ENCODE peak calls at places on chromosomes 2 and 18, in ten cellular contexts. One of them, this sample, is unnamed.

GRCh38 chr18:32769242-32770180 is 3.3 kb downstream of the KLHL14 start:
- DNase-seq in B cell: peak; percentile 56
- DNase-seq in T-helper 17 cell: no peak
- DNase-seq in cardiac muscle cell: peak; percentile 55
- DNase-seq in neural crest cell: peak; percentile 29
- DNase-seq in AG04450: no peak
- DNase-seq in stimulated activated CD4-positive, alpha-beta T cell treated with anti-CD3 and anti-CD28 coated beads, Interleukin-15, amount 100 ng/mL, for 24 hours: peak; percentile 5
- DNase-seq in fibroblast of lung: no peak
- DNase-seq in astrocyte of the cerebellum: no peak
- DNase-seq in dermis microvascular lymphatic vessel endothelial cell: no peak
- DNase-seq in this sample: no peak

GRCh38 chr2:154120706-154121105 is 249.0 kb downstream of the GALNT13 start:
- DNase-seq in dermis microvascular lymphatic vessel endothelial cell: no peak
- DNase-seq in astrocyte of the cerebellum: no peak
- DNase-seq in fibroblast of lung: no peak
- DNase-seq in neural crest cell: no peak
- DNase-seq in T-helper 17 cell: no peak
- DNase-seq in AG04450: no peak
- DNase-seq in B cell: no peak
- DNase-seq in stimulated activated CD4-positive, alpha-beta T cell treated with anti-CD3 and anti-CD28 coated beads, Interleukin-15, amount 100 ng/mL, for 24 hours: no peak
- DNase-seq in cardiac muscle cell: no peak
- DNase-seq in this sample: no peak

GRCh38 chr2:207264310-207264709 is 98.6 kb upstream of the KLF7 start:
- DNase-seq in astrocyte of the cerebellum: no peak
- DNase-seq in cardiac muscle cell: no peak
- DNase-seq in AG04450: no peak
- DNase-seq in stimulated activated CD4-positive, alpha-beta T cell treated with anti-CD3 and anti-CD28 coated beads, Interleukin-15, amount 100 ng/mL, for 24 hours: no peak
- DNase-seq in B cell: no peak
- DNase-seq in neural crest cell: no peak
- DNase-seq in fibroblast of lung: no peak
- DNase-seq in T-helper 17 cell: no peak
- DNase-seq in dermis microvascular lymphatic vessel endothelial cell: no peak
- DNase-seq in this sample: no peak

GRCh38 chr2:35871672-35872071 is 483.9 kb upstream of the CRIM1 start:
- DNase-seq in fibroblast of lung: no peak
- DNase-seq in neural crest cell: no peak
- DNase-seq in AG04450: no peak
- DNase-seq in B cell: no peak
- DNase-seq in astrocyte of the cerebellum: no peak
- DNase-seq in cardiac muscle cell: peak; percentile 27
- DNase-seq in stimulated activated CD4-positive, alpha-beta T cell treated with anti-CD3 and anti-CD28 coated beads, Interleukin-15, amount 100 ng/mL, for 24 hours: no peak
- DNase-seq in T-helper 17 cell: no peak
- DNase-seq in dermis microvascular lymphatic vessel endothelial cell: no peak
- DNase-seq in this sample: no peak

GRCh38 chr2:158931577-158931976 is 36.9 kb upstream of the TANC1 start:
- DNase-seq in neural crest cell: no peak
- DNase-seq in T-helper 17 cell: no peak
- DNase-seq in dermis microvascular lymphatic vessel endothelial cell: no peak
- DNase-seq in astrocyte of the cerebellum: peak; percentile 81
- DNase-seq in AG04450: peak; percentile 41
- DNase-seq in B cell: no peak
- DNase-seq in cardiac muscle cell: no peak
- DNase-seq in fibroblast of lung: peak; percentile 85
- DNase-seq in stimulated activated CD4-positive, alpha-beta T cell treated with anti-CD3 and anti-CD28 coated beads, Interleukin-15, amount 100 ng/mL, for 24 hours: no peak
- DNase-seq in this sample: peak; percentile 65

GRCh38 chr2:30670453-30670852 is 136.8 kb downstream of the CAPN13 start:
- DNase-seq in AG04450: no peak
- DNase-seq in astrocyte of the cerebellum: no peak
- DNase-seq in dermis microvascular lymphatic vessel endothelial cell: no peak
- DNase-seq in fibroblast of lung: no peak
- DNase-seq in neural crest cell: no peak
- DNase-seq in cardiac muscle cell: no peak
- DNase-seq in T-helper 17 cell: no peak
- DNase-seq in stimulated activated CD4-positive, alpha-beta T cell treated with anti-CD3 and anti-CD28 coated beads, Interleukin-15, amount 100 ng/mL, for 24 hours: no peak
- DNase-seq in B cell: no peak
- DNase-seq in this sample: no peak

GRCh38 chr18:39946623-39947061 is 2008.4 kb upstream of the PIK3C3 start:
- DNase-seq in AG04450: peak; percentile 15
- DNase-seq in T-helper 17 cell: no peak
- DNase-seq in fibroblast of lung: peak; percentile 82
- DNase-seq in dermis microvascular lymphatic vessel endothelial cell: peak; percentile 16
- DNase-seq in B cell: no peak
- DNase-seq in neural crest cell: no peak
- DNase-seq in cardiac muscle cell: no peak
- DNase-seq in stimulated activated CD4-positive, alpha-beta T cell treated with anti-CD3 and anti-CD28 coated beads, Interleukin-15, amount 100 ng/mL, for 24 hours: no peak
- DNase-seq in astrocyte of the cerebellum: peak; percentile 68
- DNase-seq in this sample: peak; percentile 34

GRCh38 chr2:111944536-111945210 is 46.3 kb downstream of the MERTK start:
- DNase-seq in B cell: peak; percentile 10
- DNase-seq in fibroblast of lung: no peak
- DNase-seq in T-helper 17 cell: no peak
- DNase-seq in cardiac muscle cell: no peak
- DNase-seq in dermis microvascular lymphatic vessel endothelial cell: no peak
- DNase-seq in neural crest cell: no peak
- DNase-seq in AG04450: no peak
- DNase-seq in astrocyte of the cerebellum: no peak
- DNase-seq in stimulated activated CD4-positive, alpha-beta T cell treated with anti-CD3 and anti-CD28 coated beads, Interleukin-15, amount 100 ng/mL, for 24 hours: peak; percentile 14
- DNase-seq in this sample: no peak

GRCh38 chr2:210577263-210578071 is 21.1 kb downstream of the CPS1 start:
- DNase-seq in T-helper 17 cell: no peak
- DNase-seq in fibroblast of lung: peak; percentile 67
- DNase-seq in neural crest cell: no peak
- DNase-seq in B cell: peak; percentile 23
- DNase-seq in cardiac muscle cell: peak; percentile 48
- DNase-seq in astrocyte of the cerebellum: peak; percentile 20
- DNase-seq in AG04450: no peak
- DNase-seq in dermis microvascular lymphatic vessel endothelial cell: peak; percentile 21
- DNase-seq in stimulated activated CD4-positive, alpha-beta T cell treated with anti-CD3 and anti-CD28 coated beads, Interleukin-15, amount 100 ng/mL, for 24 hours: no peak
- DNase-seq in this sample: peak; percentile 77

GRCh38 chr2:11692966-11693521 is 23.0 kb upstream of the NTSR2 start:
- DNase-seq in AG04450: no peak
- DNase-seq in cardiac muscle cell: peak; percentile 80
- DNase-seq in B cell: peak; percentile 83
- DNase-seq in dermis microvascular lymphatic vessel endothelial cell: no peak
- DNase-seq in stimulated activated CD4-positive, alpha-beta T cell treated with anti-CD3 and anti-CD28 coated beads, Interleukin-15, amount 100 ng/mL, for 24 hours: peak; percentile 75
- DNase-seq in neural crest cell: peak; percentile 72
- DNase-seq in astrocyte of the cerebellum: no peak
- DNase-seq in T-helper 17 cell: peak; percentile 28
- DNase-seq in fibroblast of lung: peak; percentile 72
- DNase-seq in this sample: peak; percentile 90

GRCh38 chr2:53768233-53768542 is 584 bp downstream of the CHAC2 start:
- DNase-seq in B cell: no peak
- DNase-seq in T-helper 17 cell: no peak
- DNase-seq in AG04450: no peak
- DNase-seq in stimulated activated CD4-positive, alpha-beta T cell treated with anti-CD3 and anti-CD28 coated beads, Interleukin-15, amount 100 ng/mL, for 24 hours: peak; percentile 63
- DNase-seq in neural crest cell: no peak
- DNase-seq in fibroblast of lung: peak; percentile 44
- DNase-seq in astrocyte of the cerebellum: no peak
- DNase-seq in dermis microvascular lymphatic vessel endothelial cell: no peak
- DNase-seq in cardiac muscle cell: peak; percentile 60
- DNase-seq in this sample: peak; percentile 64

GRCh38 chr18:44884446-44884845 is 203.8 kb downstream of the SETBP1 start:
- DNase-seq in dermis microvascular lymphatic vessel endothelial cell: no peak
- DNase-seq in astrocyte of the cerebellum: no peak
- DNase-seq in AG04450: no peak
- DNase-seq in fibroblast of lung: no peak
- DNase-seq in neural crest cell: no peak
- DNase-seq in T-helper 17 cell: no peak
- DNase-seq in stimulated activated CD4-positive, alpha-beta T cell treated with anti-CD3 and anti-CD28 coated beads, Interleukin-15, amount 100 ng/mL, for 24 hours: no peak
- DNase-seq in B cell: no peak
- DNase-seq in cardiac muscle cell: no peak
- DNase-seq in this sample: no peak

GRCh38 chr2:120847700-120848321 is 112.1 kb downstream of the GLI2 start:
- DNase-seq in fibroblast of lung: peak; percentile 33
- DNase-seq in B cell: no peak
- DNase-seq in stimulated activated CD4-positive, alpha-beta T cell treated with anti-CD3 and anti-CD28 coated beads, Interleukin-15, amount 100 ng/mL, for 24 hours: no peak
- DNase-seq in astrocyte of the cerebellum: no peak
- DNase-seq in T-helper 17 cell: no peak
- DNase-seq in dermis microvascular lymphatic vessel endothelial cell: no peak
- DNase-seq in cardiac muscle cell: no peak
- DNase-seq in AG04450: no peak
- DNase-seq in neural crest cell: no peak
- DNase-seq in this sample: no peak

GRCh38 chr2:86788172-86788571 is 2.5 kb downstream of the CD8A start:
- DNase-seq in T-helper 17 cell: no peak
- DNase-seq in stimulated activated CD4-positive, alpha-beta T cell treated with anti-CD3 and anti-CD28 coated beads, Interleukin-15, amount 100 ng/mL, for 24 hours: no peak
- DNase-seq in cardiac muscle cell: no peak
- DNase-seq in B cell: no peak
- DNase-seq in neural crest cell: no peak
- DNase-seq in fibroblast of lung: no peak
- DNase-seq in AG04450: no peak
- DNase-seq in dermis microvascular lymphatic vessel endothelial cell: no peak
- DNase-seq in astrocyte of the cerebellum: no peak
- DNase-seq in this sample: no peak

GRCh38 chr18:37251679-37252078 is 313.9 kb downstream of the CELF4 start:
- DNase-seq in AG04450: no peak
- DNase-seq in neural crest cell: no peak
- DNase-seq in astrocyte of the cerebellum: no peak
- DNase-seq in stimulated activated CD4-positive, alpha-beta T cell treated with anti-CD3 and anti-CD28 coated beads, Interleukin-15, amount 100 ng/mL, for 24 hours: no peak
- DNase-seq in B cell: no peak
- DNase-seq in dermis microvascular lymphatic vessel endothelial cell: no peak
- DNase-seq in fibroblast of lung: no peak
- DNase-seq in T-helper 17 cell: no peak
- DNase-seq in cardiac muscle cell: no peak
- DNase-seq in this sample: no peak

GRCh38 chr2:120422761-120423160 is 76.8 kb downstream of the INHBB start:
- DNase-seq in AG04450: no peak
- DNase-seq in B cell: no peak
- DNase-seq in T-helper 17 cell: no peak
- DNase-seq in astrocyte of the cerebellum: no peak
- DNase-seq in fibroblast of lung: no peak
- DNase-seq in dermis microvascular lymphatic vessel endothelial cell: no peak
- DNase-seq in neural crest cell: no peak
- DNase-seq in stimulated activated CD4-positive, alpha-beta T cell treated with anti-CD3 and anti-CD28 coated beads, Interleukin-15, amount 100 ng/mL, for 24 hours: no peak
- DNase-seq in cardiac muscle cell: no peak
- DNase-seq in this sample: no peak

GRCh38 chr2:3379339-3379646 is 201 bp upstream of the TRAPPC12 start:
- DNase-seq in astrocyte of the cerebellum: peak; percentile 45
- DNase-seq in neural crest cell: no peak
- DNase-seq in cardiac muscle cell: no peak
- DNase-seq in dermis microvascular lymphatic vessel endothelial cell: no peak
- DNase-seq in B cell: no peak
- DNase-seq in AG04450: no peak
- DNase-seq in stimulated activated CD4-positive, alpha-beta T cell treated with anti-CD3 and anti-CD28 coated beads, Interleukin-15, amount 100 ng/mL, for 24 hours: no peak
- DNase-seq in fibroblast of lung: no peak
- DNase-seq in T-helper 17 cell: no peak
- DNase-seq in this sample: no peak

GRCh38 chr2:28613181-28613580 is 117.3 kb downstream of the PLB1 start:
- DNase-seq in AG04450: no peak
- DNase-seq in B cell: no peak
- DNase-seq in fibroblast of lung: no peak
- DNase-seq in neural crest cell: no peak
- DNase-seq in cardiac muscle cell: no peak
- DNase-seq in T-helper 17 cell: no peak
- DNase-seq in astrocyte of the cerebellum: no peak
- DNase-seq in stimulated activated CD4-positive, alpha-beta T cell treated with anti-CD3 and anti-CD28 coated beads, Interleukin-15, amount 100 ng/mL, for 24 hours: peak; percentile 39
- DNase-seq in dermis microvascular lymphatic vessel endothelial cell: no peak
- DNase-seq in this sample: no peak

GRCh38 chr2:191376981-191377629 is 131.9 kb downstream of the MYO1B start:
- DNase-seq in neural crest cell: no peak
- DNase-seq in astrocyte of the cerebellum: peak; percentile 88
- DNase-seq in B cell: no peak
- DNase-seq in AG04450: peak; percentile 63
- DNase-seq in stimulated activated CD4-positive, alpha-beta T cell treated with anti-CD3 and anti-CD28 coated beads, Interleukin-15, amount 100 ng/mL, for 24 hours: peak; percentile 53
- DNase-seq in dermis microvascular lymphatic vessel endothelial cell: peak; percentile 73
- DNase-seq in fibroblast of lung: peak; percentile 90
- DNase-seq in T-helper 17 cell: no peak
- DNase-seq in cardiac muscle cell: peak; percentile 28
- DNase-seq in this sample: peak; percentile 93

GRCh38 chr18:59220164-59220783 is 316 bp downstream of the GRP start:
- DNase-seq in B cell: no peak
- DNase-seq in cardiac muscle cell: peak; percentile 41
- DNase-seq in neural crest cell: no peak
- DNase-seq in AG04450: no peak
- DNase-seq in astrocyte of the cerebellum: no peak
- DNase-seq in dermis microvascular lymphatic vessel endothelial cell: no peak
- DNase-seq in T-helper 17 cell: no peak
- DNase-seq in fibroblast of lung: no peak
- DNase-seq in stimulated activated CD4-positive, alpha-beta T cell treated with anti-CD3 and anti-CD28 coated beads, Interleukin-15, amount 100 ng/mL, for 24 hours: no peak
- DNase-seq in this sample: peak; percentile 43

GRCh38 chr2:201280191-201281040 is 20.1 kb downstream of the CASP8 start:
- DNase-seq in neural crest cell: no peak
- DNase-seq in B cell: no peak
- DNase-seq in fibroblast of lung: no peak
- DNase-seq in dermis microvascular lymphatic vessel endothelial cell: no peak
- DNase-seq in astrocyte of the cerebellum: no peak
- DNase-seq in stimulated activated CD4-positive, alpha-beta T cell treated with anti-CD3 and anti-CD28 coated beads, Interleukin-15, amount 100 ng/mL, for 24 hours: no peak
- DNase-seq in cardiac muscle cell: no peak
- DNase-seq in AG04450: no peak
- DNase-seq in T-helper 17 cell: no peak
- DNase-seq in this sample: no peak

GRCh38 chr2:10061221-10061925 is 18.0 kb downstream of the KLF11 start:
- DNase-seq in dermis microvascular lymphatic vessel endothelial cell: no peak
- DNase-seq in B cell: no peak
- DNase-seq in T-helper 17 cell: no peak
- DNase-seq in cardiac muscle cell: no peak
- DNase-seq in neural crest cell: no peak
- DNase-seq in astrocyte of the cerebellum: no peak
- DNase-seq in stimulated activated CD4-positive, alpha-beta T cell treated with anti-CD3 and anti-CD28 coated beads, Interleukin-15, amount 100 ng/mL, for 24 hours: no peak
- DNase-seq in AG04450: no peak
- DNase-seq in fibroblast of lung: no peak
- DNase-seq in this sample: no peak

GRCh38 chr2:129484999-129485398 is 494.5 kb upstream of the RAB6C start:
- DNase-seq in stimulated activated CD4-positive, alpha-beta T cell treated with anti-CD3 and anti-CD28 coated beads, Interleukin-15, amount 100 ng/mL, for 24 hours: no peak
- DNase-seq in AG04450: no peak
- DNase-seq in cardiac muscle cell: no peak
- DNase-seq in fibroblast of lung: no peak
- DNase-seq in B cell: no peak
- DNase-seq in astrocyte of the cerebellum: no peak
- DNase-seq in neural crest cell: no peak
- DNase-seq in dermis microvascular lymphatic vessel endothelial cell: no peak
- DNase-seq in T-helper 17 cell: no peak
- DNase-seq in this sample: no peak

GRCh38 chr2:3124921-3125760 is 252.5 kb downstream of the EIPR1 start:
- DNase-seq in dermis microvascular lymphatic vessel endothelial cell: no peak
- DNase-seq in B cell: no peak
- DNase-seq in cardiac muscle cell: no peak
- DNase-seq in astrocyte of the cerebellum: no peak
- DNase-seq in fibroblast of lung: no peak
- DNase-seq in neural crest cell: no peak
- DNase-seq in T-helper 17 cell: no peak
- DNase-seq in stimulated activated CD4-positive, alpha-beta T cell treated with anti-CD3 and anti-CD28 coated beads, Interleukin-15, amount 100 ng/mL, for 24 hours: no peak
- DNase-seq in AG04450: no peak
- DNase-seq in this sample: no peak

GRCh38 chr2:66850406-66850805 is 415.5 kb downstream of the MEIS1 start:
- DNase-seq in astrocyte of the cerebellum: no peak
- DNase-seq in cardiac muscle cell: no peak
- DNase-seq in neural crest cell: no peak
- DNase-seq in AG04450: no peak
- DNase-seq in T-helper 17 cell: no peak
- DNase-seq in B cell: no peak
- DNase-seq in dermis microvascular lymphatic vessel endothelial cell: no peak
- DNase-seq in stimulated activated CD4-positive, alpha-beta T cell treated with anti-CD3 and anti-CD28 coated beads, Interleukin-15, amount 100 ng/mL, for 24 hours: no peak
- DNase-seq in fibroblast of lung: no peak
- DNase-seq in this sample: no peak